ENCODE peak calls at places on chromosomes 6 and 20, in nine cellular contexts. One of them, this sample, is unnamed.

GRCh38 chr6:137980777-137981176 is 113.7 kb downstream of the TNFAIP3 start:
- DNase-seq in A549: no peak
- DNase-seq in neuronal stem cell: no peak
- DNase-seq in mammary epithelial cell: no peak
- DNase-seq in suprapubic skin: no peak
- DNase-seq in GM23248: no peak
- DNase-seq in adrenal gland: no peak
- DNase-seq in lung: no peak
- DNase-seq in tibial nerve: no peak
- DNase-seq in this sample: no peak

GRCh38 chr6:90406142-90406794 is 109.6 kb upstream of the BACH2 start:
- DNase-seq in A549: peak
- DNase-seq in neuronal stem cell: no peak
- DNase-seq in mammary epithelial cell: peak
- DNase-seq in suprapubic skin: no peak
- DNase-seq in GM23248: peak
- DNase-seq in adrenal gland: no peak
- DNase-seq in lung: no peak
- DNase-seq in tibial nerve: no peak
- DNase-seq in this sample: peak

GRCh38 chr6:87330961-87331360 is 1.9 kb upstream of the GJB7 start:
- DNase-seq in A549: no peak
- DNase-seq in neuronal stem cell: no peak
- DNase-seq in mammary epithelial cell: no peak
- DNase-seq in suprapubic skin: no peak
- DNase-seq in GM23248: no peak
- DNase-seq in adrenal gland: no peak
- DNase-seq in lung: no peak
- DNase-seq in tibial nerve: no peak
- DNase-seq in this sample: no peak

GRCh38 chr20:38337561-38338140 is 8.6 kb upstream of the LBP start:
- DNase-seq in A549: peak
- DNase-seq in neuronal stem cell: peak
- DNase-seq in mammary epithelial cell: peak
- DNase-seq in suprapubic skin: no peak
- DNase-seq in GM23248: peak
- DNase-seq in adrenal gland: no peak
- DNase-seq in lung: no peak
- DNase-seq in tibial nerve: no peak
- DNase-seq in this sample: peak

GRCh38 chr20:48821261-48821910 is 6.4 kb downstream of the PREX1 start:
- DNase-seq in A549: no peak
- DNase-seq in neuronal stem cell: no peak
- DNase-seq in mammary epithelial cell: peak
- DNase-seq in suprapubic skin: no peak
- DNase-seq in GM23248: no peak
- DNase-seq in adrenal gland: no peak
- DNase-seq in lung: no peak
- DNase-seq in tibial nerve: no peak
- DNase-seq in this sample: no peak

GRCh38 chr6:159760602-159761057 is 1.2 kb upstream of the ACAT2 start:
- DNase-seq in A549: no peak
- DNase-seq in neuronal stem cell: peak
- DNase-seq in mammary epithelial cell: peak
- DNase-seq in suprapubic skin: no peak
- DNase-seq in GM23248: peak
- DNase-seq in adrenal gland: no peak
- DNase-seq in lung: no peak
- DNase-seq in tibial nerve: no peak
- DNase-seq in this sample: no peak

GRCh38 chr6:56359201-56359899 is 112.0 kb upstream of the COL21A1 start:
- DNase-seq in A549: peak
- DNase-seq in neuronal stem cell: peak
- DNase-seq in mammary epithelial cell: peak
- DNase-seq in suprapubic skin: peak
- DNase-seq in GM23248: peak
- DNase-seq in adrenal gland: peak
- DNase-seq in lung: peak
- DNase-seq in tibial nerve: peak
- DNase-seq in this sample: peak

GRCh38 chr20:39954585-39954984 is 734.5 kb downstream of the MAFB start:
- DNase-seq in A549: no peak
- DNase-seq in neuronal stem cell: no peak
- DNase-seq in mammary epithelial cell: no peak
- DNase-seq in suprapubic skin: no peak
- DNase-seq in GM23248: peak
- DNase-seq in adrenal gland: no peak
- DNase-seq in lung: no peak
- DNase-seq in tibial nerve: no peak
- DNase-seq in this sample: no peak

GRCh38 chr6:90074161-90074560 is 179.9 kb downstream of the GJA10 start:
- DNase-seq in A549: no peak
- DNase-seq in neuronal stem cell: no peak
- DNase-seq in mammary epithelial cell: peak
- DNase-seq in suprapubic skin: no peak
- DNase-seq in GM23248: peak
- DNase-seq in adrenal gland: no peak
- DNase-seq in lung: no peak
- DNase-seq in tibial nerve: no peak
- DNase-seq in this sample: peak

GRCh38 chr20:57399587-57400261 is 8.5 kb downstream of the RBM38 start:
- DNase-seq in A549: no peak
- DNase-seq in neuronal stem cell: no peak
- DNase-seq in mammary epithelial cell: no peak
- DNase-seq in suprapubic skin: no peak
- DNase-seq in GM23248: no peak
- DNase-seq in adrenal gland: peak
- DNase-seq in lung: no peak
- DNase-seq in tibial nerve: no peak
- DNase-seq in this sample: no peak

GRCh38 chr20:59007758-59008511 is 881 bp upstream of the CTSZ start:
- DNase-seq in A549: no peak
- DNase-seq in neuronal stem cell: no peak
- DNase-seq in mammary epithelial cell: no peak
- DNase-seq in suprapubic skin: no peak
- DNase-seq in GM23248: no peak
- DNase-seq in adrenal gland: no peak
- DNase-seq in lung: peak
- DNase-seq in tibial nerve: peak
- DNase-seq in this sample: no peak

GRCh38 chr20:52434041-52434425 is 242.5 kb upstream of the ZFP64 start:
- DNase-seq in A549: no peak
- DNase-seq in neuronal stem cell: no peak
- DNase-seq in mammary epithelial cell: no peak
- DNase-seq in suprapubic skin: no peak
- DNase-seq in GM23248: no peak
- DNase-seq in adrenal gland: no peak
- DNase-seq in lung: no peak
- DNase-seq in tibial nerve: no peak
- DNase-seq in this sample: peak

GRCh38 chr6:170221753-170222400 is 69.0 kb downstream of the DLL1 start:
- DNase-seq in A549: no peak
- DNase-seq in neuronal stem cell: no peak
- DNase-seq in mammary epithelial cell: no peak
- DNase-seq in suprapubic skin: peak
- DNase-seq in GM23248: no peak
- DNase-seq in adrenal gland: no peak
- DNase-seq in lung: no peak
- DNase-seq in tibial nerve: no peak
- DNase-seq in this sample: no peak

GRCh38 chr20:41726727-41727126 is 108.5 kb upstream of the CHD6 start:
- DNase-seq in A549: no peak
- DNase-seq in neuronal stem cell: no peak
- DNase-seq in mammary epithelial cell: no peak
- DNase-seq in suprapubic skin: no peak
- DNase-seq in GM23248: no peak
- DNase-seq in adrenal gland: no peak
- DNase-seq in lung: no peak
- DNase-seq in tibial nerve: no peak
- DNase-seq in this sample: no peak

GRCh38 chr6:16776394-16777017 is 15.2 kb upstream of the ATXN1 start:
- DNase-seq in A549: no peak
- DNase-seq in neuronal stem cell: no peak
- DNase-seq in mammary epithelial cell: peak
- DNase-seq in suprapubic skin: no peak
- DNase-seq in GM23248: no peak
- DNase-seq in adrenal gland: peak
- DNase-seq in lung: no peak
- DNase-seq in tibial nerve: no peak
- DNase-seq in this sample: no peak

GRCh38 chr20:7411075-7411474 is 529.2 kb downstream of the HAO1 start:
- DNase-seq in A549: no peak
- DNase-seq in neuronal stem cell: no peak
- DNase-seq in mammary epithelial cell: no peak
- DNase-seq in suprapubic skin: no peak
- DNase-seq in GM23248: no peak
- DNase-seq in adrenal gland: no peak
- DNase-seq in lung: no peak
- DNase-seq in tibial nerve: no peak
- DNase-seq in this sample: no peak

GRCh38 chr20:49460916-49461315 is 21.6 kb downstream of the KCNB1 start:
- DNase-seq in A549: no peak
- DNase-seq in neuronal stem cell: no peak
- DNase-seq in mammary epithelial cell: peak
- DNase-seq in suprapubic skin: no peak
- DNase-seq in GM23248: no peak
- DNase-seq in adrenal gland: no peak
- DNase-seq in lung: peak
- DNase-seq in tibial nerve: no peak
- DNase-seq in this sample: no peak

GRCh38 chr20:38260378-38261053 is at the start of gene KIAA1755:
- DNase-seq in A549: no peak
- DNase-seq in neuronal stem cell: peak
- DNase-seq in mammary epithelial cell: no peak
- DNase-seq in suprapubic skin: peak
- DNase-seq in GM23248: peak
- DNase-seq in adrenal gland: no peak
- DNase-seq in lung: no peak
- DNase-seq in tibial nerve: no peak
- DNase-seq in this sample: peak

GRCh38 chr6:111894272-111894671 is 21.0 kb upstream of the FYN start:
- DNase-seq in A549: no peak
- DNase-seq in neuronal stem cell: no peak
- DNase-seq in mammary epithelial cell: peak
- DNase-seq in suprapubic skin: no peak
- DNase-seq in GM23248: peak
- DNase-seq in adrenal gland: no peak
- DNase-seq in lung: no peak
- DNase-seq in tibial nerve: no peak
- DNase-seq in this sample: no peak

GRCh38 chr20:36116813-36117441 is 37.6 kb upstream of the EPB41L1 start:
- DNase-seq in A549: no peak
- DNase-seq in neuronal stem cell: no peak
- DNase-seq in mammary epithelial cell: no peak
- DNase-seq in suprapubic skin: no peak
- DNase-seq in GM23248: peak
- DNase-seq in adrenal gland: no peak
- DNase-seq in lung: no peak
- DNase-seq in tibial nerve: no peak
- DNase-seq in this sample: no peak

GRCh38 chr20:1286267-1287036 is 20.4 kb downstream of the SNPH start:
- DNase-seq in A549: no peak
- DNase-seq in neuronal stem cell: no peak
- DNase-seq in mammary epithelial cell: no peak
- DNase-seq in suprapubic skin: peak
- DNase-seq in GM23248: no peak
- DNase-seq in adrenal gland: no peak
- DNase-seq in lung: no peak
- DNase-seq in tibial nerve: no peak
- DNase-seq in this sample: no peak
- H3K27ac ChIP-seq in A549: no peak
- H3K27ac ChIP-seq in neuronal stem cell: no peak
- H3K27ac ChIP-seq in mammary epithelial cell: no peak
- H3K27ac ChIP-seq in suprapubic skin: no peak
- H3K27ac ChIP-seq in GM23248: no peak
- H3K27ac ChIP-seq in adrenal gland: no peak
- H3K27ac ChIP-seq in lung: no peak
- H3K27ac ChIP-seq in tibial nerve: no peak
- H3K27ac ChIP-seq in this sample: no peak

GRCh38 chr6:36997811-36998722 is 7.4 kb upstream of the FGD2 start:
- DNase-seq in A549: no peak
- DNase-seq in neuronal stem cell: no peak
- DNase-seq in mammary epithelial cell: no peak
- DNase-seq in suprapubic skin: peak
- DNase-seq in GM23248: no peak
- DNase-seq in adrenal gland: peak
- DNase-seq in lung: no peak
- DNase-seq in tibial nerve: no peak
- DNase-seq in this sample: peak
- H3K27ac ChIP-seq in A549: no peak
- H3K27ac ChIP-seq in neuronal stem cell: peak
- H3K27ac ChIP-seq in mammary epithelial cell: no peak
- H3K27ac ChIP-seq in suprapubic skin: peak
- H3K27ac ChIP-seq in GM23248: no peak
- H3K27ac ChIP-seq in adrenal gland: no peak
- H3K27ac ChIP-seq in lung: peak
- H3K27ac ChIP-seq in tibial nerve: peak
- H3K27ac ChIP-seq in this sample: peak

DNA sequence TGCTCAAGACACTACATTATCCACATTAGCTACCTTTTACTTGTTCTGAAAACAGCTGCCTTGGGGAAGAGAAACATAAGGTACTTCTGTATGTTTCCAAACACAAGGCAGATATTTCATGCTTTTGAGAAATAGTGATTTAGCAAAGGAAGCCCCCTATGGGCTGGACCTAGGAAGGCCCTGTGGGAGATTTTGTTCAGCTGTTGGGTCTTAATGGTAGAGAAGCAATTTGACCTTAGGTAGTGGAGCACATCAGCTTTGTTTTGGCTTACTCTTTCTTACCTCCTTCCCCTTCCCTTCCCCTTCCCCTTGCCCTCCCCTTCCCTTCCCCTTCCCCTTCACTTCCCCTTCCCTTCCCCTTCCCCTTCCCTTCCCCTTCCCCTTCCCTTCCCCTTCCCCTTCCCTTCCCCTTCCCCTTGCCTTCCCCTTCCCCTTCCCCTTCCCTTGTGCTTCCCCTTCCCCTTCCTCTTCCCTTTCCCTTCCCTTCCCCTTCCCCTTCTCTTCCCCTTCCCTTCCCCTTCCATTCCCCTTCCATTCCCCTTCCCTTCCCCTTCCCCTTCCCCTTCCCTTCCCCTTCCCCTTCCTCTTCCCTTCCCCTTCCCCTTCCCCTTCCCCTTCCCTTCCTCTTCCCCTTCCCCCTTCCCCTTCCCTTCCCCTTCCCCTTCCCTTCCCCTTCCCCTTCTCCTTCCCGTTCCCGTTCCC is 84.6 kb downstream of the ANKS1A start:
- DNase-seq in A549: no peak
- DNase-seq in neuronal stem cell: no peak
- DNase-seq in mammary epithelial cell: no peak
- DNase-seq in suprapubic skin: no peak
- DNase-seq in GM23248: no peak
- DNase-seq in adrenal gland: no peak
- DNase-seq in lung: no peak
- DNase-seq in tibial nerve: no peak
- DNase-seq in this sample: peak
- H3K27ac ChIP-seq in A549: no peak
- H3K27ac ChIP-seq in neuronal stem cell: no peak
- H3K27ac ChIP-seq in mammary epithelial cell: no peak
- H3K27ac ChIP-seq in suprapubic skin: no peak
- H3K27ac ChIP-seq in GM23248: no peak
- H3K27ac ChIP-seq in adrenal gland: no peak
- H3K27ac ChIP-seq in lung: no peak
- H3K27ac ChIP-seq in tibial nerve: no peak
- H3K27ac ChIP-seq in this sample: no peak

GRCh38 chr20:44863661-44864060 is 21.8 kb upstream of the YWHAB start:
- DNase-seq in A549: no peak
- DNase-seq in neuronal stem cell: no peak
- DNase-seq in mammary epithelial cell: no peak
- DNase-seq in suprapubic skin: no peak
- DNase-seq in GM23248: no peak
- DNase-seq in adrenal gland: no peak
- DNase-seq in lung: no peak
- DNase-seq in tibial nerve: no peak
- DNase-seq in this sample: peak
- H3K27ac ChIP-seq in A549: no peak
- H3K27ac ChIP-seq in neuronal stem cell: no peak
- H3K27ac ChIP-seq in mammary epithelial cell: no peak
- H3K27ac ChIP-seq in suprapubic skin: no peak
- H3K27ac ChIP-seq in GM23248: no peak
- H3K27ac ChIP-seq in adrenal gland: no peak
- H3K27ac ChIP-seq in lung: no peak
- H3K27ac ChIP-seq in tibial nerve: no peak
- H3K27ac ChIP-seq in this sample: no peak

This sample was measured in cardiac muscle cell.